ENCODE peak calls at places on chromosomes 11 and 22, in five cellular contexts. A is A673, L is nephron progenitor cell, J is HS-5, Z is mesenteric fat pad. Q is an unnamed sample.

GRCh38 chr11:96288915-96289314 is 54.1 kb downstream of the MAML2 start:
- DNase-seq in J (no peak), Z (no peak), A (no peak), L (no peak), Q (no peak)

GRCh38 chr11:44773351-44773965 is 46.7 kb downstream of the TSPAN18 start:
- DNase-seq in L (no peak), A (no peak), J (no peak), Z (peak; percentile 62), Q (peak; percentile 31)

GRCh38 chr11:102883132-102883531 is 8.3 kb upstream of the MMP12 start:
- DNase-seq in L (no peak), J (no peak), A (no peak), Z (no peak), Q (no peak)

GRCh38 chr11:116861539-116861938 is 24.1 kb upstream of the APOA1 start:
- DNase-seq in L (no peak), A (peak; percentile 27), Z (no peak), J (peak; percentile 84), Q (no peak)

GRCh38 chr11:43922974-43923326 is 19.5 kb upstream of the C11orf96 start:
- DNase-seq in L (no peak), J (no peak), Z (no peak), A (no peak), Q (peak; percentile 79)

GRCh38 chr11:10387209-10388083 is 67.6 kb upstream of the AMPD3 start:
- DNase-seq in L (no peak), Z (peak; percentile 77), J (no peak), A (no peak), Q (peak; percentile 84)

GRCh38 chr11:120545813-120546212 is 34.3 kb downstream of the GRIK4 start:
- DNase-seq in J (no peak), L (no peak), A (no peak), Z (no peak), Q (no peak)

GRCh38 chr11:119489087-119489486 is 66.1 kb upstream of the THY1 start:
- DNase-seq in J (no peak), A (no peak), Z (peak; percentile 43), L (no peak), Q (no peak)

GRCh38 chr11:70885721-70886305 is 366.6 kb downstream of the SHANK2 start:
- DNase-seq in Z (no peak), J (no peak), L (no peak), A (peak; percentile 15), Q (no peak)

GRCh38 chr11:28964811-28965210 is 856.6 kb downstream of the METTL15 start:
- DNase-seq in L (no peak), Z (no peak), A (no peak), J (no peak), Q (no peak)

GRCh38 chr11:65446446-65447277 is 24.1 kb downstream of the NEAT1 start:
- DNase-seq in Z (peak; percentile 90), J (peak; percentile 11), L (no peak), A (no peak), Q (peak; percentile 85)

GRCh38 chr11:57597461-57597892 is at the start of gene SERPING1:
- DNase-seq in A (no peak), L (no peak), Z (no peak), J (no peak), Q (peak; percentile 86)

GRCh38 chr11:72802822-72803221 is 9.0 kb upstream of the STARD10 start:
- DNase-seq in J (no peak), A (no peak), L (no peak), Z (no peak), Q (no peak)

GRCh38 chr22:31343235-31344191 is 2.6 kb downstream of the PATZ1 start:
- DNase-seq in A (peak; percentile 43), L (peak; percentile 63), Z (no peak), J (no peak), Q (no peak)

GRCh38 chr11:36292311-36292722 is 3.1 kb upstream of the COMMD9 start:
- DNase-seq in A (peak; percentile 90), Z (no peak), J (no peak), L (no peak), Q (no peak)

GRCh38 chr11:119400860-119401259 is 19.4 kb upstream of the USP2 start:
- DNase-seq in Z (no peak), L (no peak), J (no peak), A (no peak), Q (no peak)

GRCh38 chr11:78720281-78720989 is 145.8 kb upstream of the NARS2 start:
- DNase-seq in Z (no peak), L (no peak), A (no peak), J (no peak), Q (no peak)

GRCh38 chr11:110989734-110990133 is 255.8 kb upstream of the POU2AF2 start:
- DNase-seq in A (no peak), Z (no peak), J (no peak), L (no peak), Q (no peak)

GRCh38 chr11:8699903-8700302 is 17.3 kb downstream of the RPL27A start:
- DNase-seq in J (no peak), L (no peak), A (no peak), Z (no peak), Q (no peak)

GRCh38 chr22:28857288-28857687 is 26.1 kb upstream of the ZNRF3 start:
- DNase-seq in Z (no peak), L (no peak), J (no peak), A (no peak), Q (no peak)

GRCh38 chr11:47981667-47982404 is 1.5 kb downstream of the PTPRJ start:
- DNase-seq in J (no peak), Z (no peak), L (no peak), A (no peak), Q (no peak)

GRCh38 chr11:78427615-78428272 is 10.1 kb upstream of the GAB2 start:
- DNase-seq in Z (no peak), L (no peak), A (no peak), J (no peak), Q (no peak)

GRCh38 chr11:925496-926301 is at the start of gene AP2A2:
- DNase-seq in J (peak; percentile 6), L (peak; percentile 93), A (peak; percentile 94), Z (peak; percentile 96), Q (no peak)

GRCh38 chr11:131094828-131095227 is 178.5 kb upstream of the SNX19 start:
- DNase-seq in Z (no peak), J (no peak), A (no peak), L (no peak), Q (no peak)

GRCh38 chr22:20257474-20258299 is 10.4 kb downstream of the RTN4R start:
- DNase-seq in L (no peak), A (no peak), Z (no peak), J (no peak), Q (no peak)

GRCh38 chr11:96187779-96188624 is 155.0 kb downstream of the MAML2 start:
- DNase-seq in L (no peak), Z (no peak), J (peak; percentile 64), A (no peak), Q (no peak)

Q was measured in coronary artery.